ENCODE peak calls at places on chromosomes 13 and 19, in five cellular contexts. E, K, C, N and S are unnamed samples.

GRCh38 chr19:11373166-11373884 is 1.1 kb upstream of the SWSAP1 start:
- DNase-seq in E (peak; percentile 53), K (no peak), C (no peak), N (peak; percentile 69), S (peak; percentile 74)

GRCh38 chr13:110410906-110411305 is 103.8 kb downstream of the COL4A2 start:
- DNase-seq in E (no peak), K (no peak), C (no peak), N (no peak), S (no peak)

GRCh38 chr13:114002771-114003321 is 29.0 kb upstream of the C13orf46 start:
- DNase-seq in E (no peak), K (no peak), C (no peak), N (no peak), S (no peak)

GRCh38 chr19:8494158-8494557 is 8.3 kb downstream of the PRAM1 start:
- DNase-seq in E (peak; percentile 17), K (no peak), C (no peak), N (no peak), S (no peak)

GRCh38 chr19:57434386-57435061 is 601 bp upstream of the ZNF749 start:
- DNase-seq in E (no peak), K (peak; percentile 13), C (no peak), N (no peak), S (no peak)

GRCh38 chr19:2050349-2050990 is 574 bp downstream of the MKNK2 start:
- DNase-seq in E (no peak), K (no peak), C (no peak), N (no peak), S (no peak)

GRCh38 chr19:40519352-40520322 is 52.8 kb downstream of the SPTBN4 start:
- DNase-seq in E (peak; percentile 57), K (peak; percentile 23), C (no peak), N (no peak), S (no peak)

GRCh38 chr19:3073931-3074595 is 11.8 kb upstream of the TLE5 start:
- DNase-seq in E (peak; percentile 45), K (no peak), C (no peak), N (no peak), S (peak; percentile 45)

GRCh38 chr13:26821766-26822165 is 61.2 kb upstream of the GPR12 start:
- DNase-seq in E (no peak), K (no peak), C (no peak), N (no peak), S (no peak)

GRCh38 chr13:21594715-21595545 is 9.0 kb downstream of the MICU2 start:
- DNase-seq in E (no peak), K (no peak), C (no peak), N (no peak), S (no peak)

GRCh38 chr13:101829484-101829883 is 377.0 kb downstream of the ITGBL1 start:
- DNase-seq in E (no peak), K (no peak), C (no peak), N (no peak), S (no peak)

GRCh38 chr13:85970727-85971126 is 171.5 kb upstream of the SLITRK6 start:
- DNase-seq in E (peak; percentile 17), K (no peak), C (no peak), N (no peak), S (peak; percentile 25)

GRCh38 chr13:23673354-23673753 is 103.1 kb downstream of the TNFRSF19 start:
- DNase-seq in E (peak; percentile 81), K (no peak), C (no peak), N (no peak), S (peak; percentile 13)

GRCh38 chr19:56152644-56153043 is 11.6 kb downstream of the ZNF444 start:
- DNase-seq in E (no peak), K (no peak), C (no peak), N (no peak), S (no peak)

GRCh38 chr13:30689752-30690151 is 45.6 kb upstream of the ALOX5AP start:
- DNase-seq in E (no peak), K (no peak), C (no peak), N (no peak), S (no peak)